ENCODE peak calls at places on chromosomes 6 and 20, in eight cellular contexts. One of them, this sample, is unnamed.

GRCh38 chr6:156699017-156699421 is 78.2 kb upstream of the ARID1B start:
- DNase-seq in endodermal cell: no peak
- DNase-seq in sciatic nerve: no peak
- DNase-seq in endothelial cell: no peak
- DNase-seq in right atrium auricular region: no peak
- DNase-seq in fibroblast of lung: peak
- DNase-seq in neural progenitor cell: no peak
- DNase-seq in activated CD4-positive, CD25-positive, alpha-beta regulatory T cell treated with anti-CD3 and anti-CD28 coated beads, Interleukin-2, amount 50 U/mL, for 16 hours: no peak
- DNase-seq in this sample: peak

GRCh38 chr6:43246301-43247114 is 3.2 kb downstream of the TTBK1 start:
- DNase-seq in endodermal cell: peak
- DNase-seq in right atrium auricular region: no peak
- DNase-seq in neural progenitor cell: peak
- DNase-seq in activated CD4-positive, CD25-positive, alpha-beta regulatory T cell treated with anti-CD3 and anti-CD28 coated beads, Interleukin-2, amount 50 U/mL, for 16 hours: no peak
- DNase-seq in sciatic nerve: no peak
- DNase-seq in fibroblast of lung: no peak
- DNase-seq in endothelial cell: peak
- DNase-seq in this sample: no peak

GRCh38 chr6:26311012-26311384 is 54.0 kb upstream of the BTN3A2 start:
- DNase-seq in right atrium auricular region: peak
- DNase-seq in fibroblast of lung: peak
- DNase-seq in activated CD4-positive, CD25-positive, alpha-beta regulatory T cell treated with anti-CD3 and anti-CD28 coated beads, Interleukin-2, amount 50 U/mL, for 16 hours: no peak
- DNase-seq in endothelial cell: no peak
- DNase-seq in endodermal cell: peak
- DNase-seq in sciatic nerve: no peak
- DNase-seq in neural progenitor cell: peak
- DNase-seq in this sample: peak

GRCh38 chr20:4813839-4814695 is 92.4 kb downstream of the PRND start:
- DNase-seq in endothelial cell: peak
- DNase-seq in right atrium auricular region: no peak
- DNase-seq in fibroblast of lung: no peak
- DNase-seq in endodermal cell: peak
- DNase-seq in sciatic nerve: no peak
- DNase-seq in activated CD4-positive, CD25-positive, alpha-beta regulatory T cell treated with anti-CD3 and anti-CD28 coated beads, Interleukin-2, amount 50 U/mL, for 16 hours: peak
- DNase-seq in neural progenitor cell: no peak
- DNase-seq in this sample: no peak

GRCh38 chr20:63009988-63010769 is 3.4 kb upstream of the BHLHE23 start:
- DNase-seq in right atrium auricular region: no peak
- DNase-seq in neural progenitor cell: no peak
- DNase-seq in activated CD4-positive, CD25-positive, alpha-beta regulatory T cell treated with anti-CD3 and anti-CD28 coated beads, Interleukin-2, amount 50 U/mL, for 16 hours: peak
- DNase-seq in sciatic nerve: no peak
- DNase-seq in endodermal cell: peak
- DNase-seq in fibroblast of lung: peak
- DNase-seq in endothelial cell: no peak
- DNase-seq in this sample: no peak

GRCh38 chr20:4134861-4135379 is 119.6 kb upstream of the RNF24 start:
- DNase-seq in right atrium auricular region: no peak
- DNase-seq in activated CD4-positive, CD25-positive, alpha-beta regulatory T cell treated with anti-CD3 and anti-CD28 coated beads, Interleukin-2, amount 50 U/mL, for 16 hours: no peak
- DNase-seq in sciatic nerve: no peak
- DNase-seq in neural progenitor cell: no peak
- DNase-seq in fibroblast of lung: no peak
- DNase-seq in endodermal cell: peak
- DNase-seq in endothelial cell: no peak
- DNase-seq in this sample: no peak

GRCh38 chr6:33211666-33212422 is 3.5 kb downstream of the RING1 start:
- DNase-seq in endothelial cell: no peak
- DNase-seq in neural progenitor cell: peak
- DNase-seq in activated CD4-positive, CD25-positive, alpha-beta regulatory T cell treated with anti-CD3 and anti-CD28 coated beads, Interleukin-2, amount 50 U/mL, for 16 hours: no peak
- DNase-seq in sciatic nerve: peak
- DNase-seq in fibroblast of lung: no peak
- DNase-seq in endodermal cell: peak
- DNase-seq in right atrium auricular region: no peak
- DNase-seq in this sample: no peak

GRCh38 chr6:80446454-80447045 is 340.1 kb downstream of the BCKDHB start:
- DNase-seq in sciatic nerve: no peak
- DNase-seq in endothelial cell: no peak
- DNase-seq in activated CD4-positive, CD25-positive, alpha-beta regulatory T cell treated with anti-CD3 and anti-CD28 coated beads, Interleukin-2, amount 50 U/mL, for 16 hours: no peak
- DNase-seq in endodermal cell: no peak
- DNase-seq in neural progenitor cell: no peak
- DNase-seq in fibroblast of lung: no peak
- DNase-seq in right atrium auricular region: no peak
- DNase-seq in this sample: peak

GRCh38 chr20:37152284-37152683 is 26.8 kb upstream of the RPN2 start:
- DNase-seq in sciatic nerve: no peak
- DNase-seq in right atrium auricular region: no peak
- DNase-seq in endodermal cell: no peak
- DNase-seq in fibroblast of lung: no peak
- DNase-seq in activated CD4-positive, CD25-positive, alpha-beta regulatory T cell treated with anti-CD3 and anti-CD28 coated beads, Interleukin-2, amount 50 U/mL, for 16 hours: no peak
- DNase-seq in endothelial cell: no peak
- DNase-seq in neural progenitor cell: no peak
- DNase-seq in this sample: no peak

GRCh38 chr6:39696986-39697788 is 28.0 kb downstream of the KIF6 start:
- DNase-seq in fibroblast of lung: no peak
- DNase-seq in neural progenitor cell: no peak
- DNase-seq in sciatic nerve: no peak
- DNase-seq in endothelial cell: no peak
- DNase-seq in activated CD4-positive, CD25-positive, alpha-beta regulatory T cell treated with anti-CD3 and anti-CD28 coated beads, Interleukin-2, amount 50 U/mL, for 16 hours: no peak
- DNase-seq in endodermal cell: no peak
- DNase-seq in right atrium auricular region: no peak
- DNase-seq in this sample: no peak

GRCh38 chr20:31674895-31675827 is 37.4 kb downstream of the COX4I2 start:
- DNase-seq in activated CD4-positive, CD25-positive, alpha-beta regulatory T cell treated with anti-CD3 and anti-CD28 coated beads, Interleukin-2, amount 50 U/mL, for 16 hours: peak
- DNase-seq in endodermal cell: no peak
- DNase-seq in sciatic nerve: peak
- DNase-seq in right atrium auricular region: peak
- DNase-seq in neural progenitor cell: no peak
- DNase-seq in endothelial cell: peak
- DNase-seq in fibroblast of lung: peak
- DNase-seq in this sample: peak

GRCh38 chr6:25942561-25943147 is 12.2 kb upstream of the SLC17A2 start:
- DNase-seq in neural progenitor cell: peak
- DNase-seq in endothelial cell: no peak
- DNase-seq in right atrium auricular region: no peak
- DNase-seq in fibroblast of lung: peak
- DNase-seq in sciatic nerve: no peak
- DNase-seq in activated CD4-positive, CD25-positive, alpha-beta regulatory T cell treated with anti-CD3 and anti-CD28 coated beads, Interleukin-2, amount 50 U/mL, for 16 hours: no peak
- DNase-seq in endodermal cell: no peak
- DNase-seq in this sample: peak

GRCh38 chr6:125765944-125766343 is 16.5 kb downstream of the HEY2 start:
- DNase-seq in right atrium auricular region: no peak
- DNase-seq in endodermal cell: no peak
- DNase-seq in endothelial cell: no peak
- DNase-seq in sciatic nerve: no peak
- DNase-seq in fibroblast of lung: no peak
- DNase-seq in neural progenitor cell: no peak
- DNase-seq in activated CD4-positive, CD25-positive, alpha-beta regulatory T cell treated with anti-CD3 and anti-CD28 coated beads, Interleukin-2, amount 50 U/mL, for 16 hours: no peak
- DNase-seq in this sample: no peak

GRCh38 chr6:78746457-78746856 is 120.9 kb upstream of the IRAK1BP1 start:
- DNase-seq in endothelial cell: no peak
- DNase-seq in endodermal cell: no peak
- DNase-seq in neural progenitor cell: no peak
- DNase-seq in fibroblast of lung: peak
- DNase-seq in sciatic nerve: no peak
- DNase-seq in activated CD4-positive, CD25-positive, alpha-beta regulatory T cell treated with anti-CD3 and anti-CD28 coated beads, Interleukin-2, amount 50 U/mL, for 16 hours: no peak
- DNase-seq in right atrium auricular region: no peak
- DNase-seq in this sample: no peak

GRCh38 chr20:52923123-52923543 is 49.0 kb upstream of the TSHZ2 start:
- DNase-seq in sciatic nerve: no peak
- DNase-seq in endodermal cell: peak
- DNase-seq in fibroblast of lung: peak
- DNase-seq in activated CD4-positive, CD25-positive, alpha-beta regulatory T cell treated with anti-CD3 and anti-CD28 coated beads, Interleukin-2, amount 50 U/mL, for 16 hours: no peak
- DNase-seq in right atrium auricular region: no peak
- DNase-seq in neural progenitor cell: peak
- DNase-seq in endothelial cell: no peak
- DNase-seq in this sample: peak

GRCh38 chr6:85372188-85372914 is 77.5 kb upstream of the NT5E start:
- DNase-seq in fibroblast of lung: no peak
- DNase-seq in endothelial cell: no peak
- DNase-seq in endodermal cell: no peak
- DNase-seq in activated CD4-positive, CD25-positive, alpha-beta regulatory T cell treated with anti-CD3 and anti-CD28 coated beads, Interleukin-2, amount 50 U/mL, for 16 hours: no peak
- DNase-seq in neural progenitor cell: no peak
- DNase-seq in right atrium auricular region: no peak
- DNase-seq in sciatic nerve: no peak
- DNase-seq in this sample: no peak

GRCh38 chr6:1526689-1527088 is 83.0 kb upstream of the FOXC1 start:
- DNase-seq in fibroblast of lung: peak
- DNase-seq in endothelial cell: no peak
- DNase-seq in activated CD4-positive, CD25-positive, alpha-beta regulatory T cell treated with anti-CD3 and anti-CD28 coated beads, Interleukin-2, amount 50 U/mL, for 16 hours: no peak
- DNase-seq in neural progenitor cell: no peak
- DNase-seq in endodermal cell: no peak
- DNase-seq in sciatic nerve: no peak
- DNase-seq in right atrium auricular region: no peak
- DNase-seq in this sample: no peak

GRCh38 chr6:5943591-5943990 is 63.1 kb downstream of the NRN1 start:
- DNase-seq in right atrium auricular region: no peak
- DNase-seq in sciatic nerve: no peak
- DNase-seq in fibroblast of lung: no peak
- DNase-seq in endothelial cell: no peak
- DNase-seq in activated CD4-positive, CD25-positive, alpha-beta regulatory T cell treated with anti-CD3 and anti-CD28 coated beads, Interleukin-2, amount 50 U/mL, for 16 hours: no peak
- DNase-seq in endodermal cell: no peak
- DNase-seq in neural progenitor cell: no peak
- DNase-seq in this sample: no peak

GRCh38 chr6:164640946-164641345 is 668.5 kb downstream of the C6orf118 start:
- DNase-seq in endodermal cell: no peak
- DNase-seq in activated CD4-positive, CD25-positive, alpha-beta regulatory T cell treated with anti-CD3 and anti-CD28 coated beads, Interleukin-2, amount 50 U/mL, for 16 hours: no peak
- DNase-seq in fibroblast of lung: no peak
- DNase-seq in neural progenitor cell: no peak
- DNase-seq in right atrium auricular region: no peak
- DNase-seq in sciatic nerve: no peak
- DNase-seq in endothelial cell: no peak
- DNase-seq in this sample: no peak

GRCh38 chr6:41741625-41742490 is 5.3 kb downstream of the PGC start:
- DNase-seq in right atrium auricular region: no peak
- DNase-seq in endodermal cell: no peak
- DNase-seq in sciatic nerve: no peak
- DNase-seq in endothelial cell: no peak
- DNase-seq in fibroblast of lung: no peak
- DNase-seq in neural progenitor cell: no peak
- DNase-seq in activated CD4-positive, CD25-positive, alpha-beta regulatory T cell treated with anti-CD3 and anti-CD28 coated beads, Interleukin-2, amount 50 U/mL, for 16 hours: no peak
- DNase-seq in this sample: no peak

GRCh38 chr20:2603816-2604505 is 48.5 kb upstream of the NOP56 start:
- DNase-seq in activated CD4-positive, CD25-positive, alpha-beta regulatory T cell treated with anti-CD3 and anti-CD28 coated beads, Interleukin-2, amount 50 U/mL, for 16 hours: no peak
- DNase-seq in right atrium auricular region: no peak
- DNase-seq in fibroblast of lung: no peak
- DNase-seq in endothelial cell: no peak
- DNase-seq in sciatic nerve: no peak
- DNase-seq in endodermal cell: no peak
- DNase-seq in neural progenitor cell: no peak
- DNase-seq in this sample: no peak

GRCh38 chr6:13378669-13379590 is 50.6 kb upstream of the TBC1D7 start:
- DNase-seq in neural progenitor cell: no peak
- DNase-seq in endodermal cell: peak
- DNase-seq in sciatic nerve: no peak
- DNase-seq in endothelial cell: no peak
- DNase-seq in right atrium auricular region: no peak
- DNase-seq in fibroblast of lung: no peak
- DNase-seq in activated CD4-positive, CD25-positive, alpha-beta regulatory T cell treated with anti-CD3 and anti-CD28 coated beads, Interleukin-2, amount 50 U/mL, for 16 hours: no peak
- DNase-seq in this sample: no peak

GRCh38 chr6:15147827-15148226 is 98.0 kb upstream of the JARID2 start:
- DNase-seq in fibroblast of lung: no peak
- DNase-seq in sciatic nerve: no peak
- DNase-seq in activated CD4-positive, CD25-positive, alpha-beta regulatory T cell treated with anti-CD3 and anti-CD28 coated beads, Interleukin-2, amount 50 U/mL, for 16 hours: no peak
- DNase-seq in endodermal cell: no peak
- DNase-seq in right atrium auricular region: no peak
- DNase-seq in endothelial cell: no peak
- DNase-seq in neural progenitor cell: no peak
- DNase-seq in this sample: no peak

GRCh38 chr6:45710304-45710821 is 305.3 kb downstream of the CLIC5 start:
- DNase-seq in neural progenitor cell: no peak
- DNase-seq in fibroblast of lung: peak
- DNase-seq in activated CD4-positive, CD25-positive, alpha-beta regulatory T cell treated with anti-CD3 and anti-CD28 coated beads, Interleukin-2, amount 50 U/mL, for 16 hours: peak
- DNase-seq in endothelial cell: no peak
- DNase-seq in endodermal cell: no peak
- DNase-seq in sciatic nerve: no peak
- DNase-seq in right atrium auricular region: no peak
- DNase-seq in this sample: peak

GRCh38 chr6:78589426-78589825 is 277.9 kb upstream of the IRAK1BP1 start:
- DNase-seq in fibroblast of lung: no peak
- DNase-seq in activated CD4-positive, CD25-positive, alpha-beta regulatory T cell treated with anti-CD3 and anti-CD28 coated beads, Interleukin-2, amount 50 U/mL, for 16 hours: no peak
- DNase-seq in endodermal cell: no peak
- DNase-seq in endothelial cell: no peak
- DNase-seq in sciatic nerve: no peak
- DNase-seq in right atrium auricular region: no peak
- DNase-seq in neural progenitor cell: no peak
- DNase-seq in this sample: no peak

GRCh38 chr6:102298066-102298465 is 904.6 kb downstream of the GRIK2 start:
- DNase-seq in fibroblast of lung: no peak
- DNase-seq in endodermal cell: no peak
- DNase-seq in neural progenitor cell: no peak
- DNase-seq in endothelial cell: no peak
- DNase-seq in activated CD4-positive, CD25-positive, alpha-beta regulatory T cell treated with anti-CD3 and anti-CD28 coated beads, Interleukin-2, amount 50 U/mL, for 16 hours: no peak
- DNase-seq in right atrium auricular region: no peak
- DNase-seq in sciatic nerve: no peak
- DNase-seq in this sample: no peak

GRCh38 chr20:47271216-47271615 is 85.3 kb downstream of the ZMYND8 start:
- DNase-seq in endothelial cell: no peak
- DNase-seq in sciatic nerve: no peak
- DNase-seq in neural progenitor cell: no peak
- DNase-seq in fibroblast of lung: no peak
- DNase-seq in endodermal cell: no peak
- DNase-seq in right atrium auricular region: no peak
- DNase-seq in activated CD4-positive, CD25-positive, alpha-beta regulatory T cell treated with anti-CD3 and anti-CD28 coated beads, Interleukin-2, amount 50 U/mL, for 16 hours: no peak
- DNase-seq in this sample: no peak

GRCh38 chr6:3176562-3177355 is 19.4 kb upstream of the TUBB2A start:
- DNase-seq in neural progenitor cell: no peak
- DNase-seq in endodermal cell: peak
- DNase-seq in activated CD4-positive, CD25-positive, alpha-beta regulatory T cell treated with anti-CD3 and anti-CD28 coated beads, Interleukin-2, amount 50 U/mL, for 16 hours: no peak
- DNase-seq in endothelial cell: no peak
- DNase-seq in sciatic nerve: no peak
- DNase-seq in fibroblast of lung: peak
- DNase-seq in right atrium auricular region: peak
- DNase-seq in this sample: peak

GRCh38 chr6:162798546-162798945 is 70.8 kb downstream of the PACRG start:
- DNase-seq in endothelial cell: no peak
- DNase-seq in right atrium auricular region: no peak
- DNase-seq in endodermal cell: no peak
- DNase-seq in activated CD4-positive, CD25-positive, alpha-beta regulatory T cell treated with anti-CD3 and anti-CD28 coated beads, Interleukin-2, amount 50 U/mL, for 16 hours: no peak
- DNase-seq in neural progenitor cell: no peak
- DNase-seq in sciatic nerve: no peak
- DNase-seq in fibroblast of lung: no peak
- DNase-seq in this sample: no peak

This sample was measured in mesenchymal stem cell.